ENCODE peak calls at places on chromosomes 11 and 22, in four cellular contexts. G is IMR-90, T is H1, K is GM12878. W is an unnamed sample.

GRCh38 chr11:28227460-28227859 is 119.3 kb downstream of the METTL15 start:
- DNase-seq in G (no peak), T (no peak), K (no peak), W (no peak)

GRCh38 chr22:41994506-41994905 is 4.1 kb upstream of the WBP2NL start:
- DNase-seq in G (no peak), T (no peak), K (no peak), W (no peak)

GRCh38 chr11:33970984-33971466 is 79.1 kb upstream of the LMO2 start:
- DNase-seq in G (peak), T (no peak), K (no peak), W (peak)

GRCh38 chr22:23537421-23537820 is 42.7 kb downstream of the IGLL1 start:
- DNase-seq in G (no peak), T (no peak), K (no peak), W (no peak)

GRCh38 chr22:27164781-27165503 is 507.6 kb downstream of the MIAT start:
- DNase-seq in G (no peak), T (no peak), K (no peak), W (no peak)

GRCh38 chr11:67405196-67405567 is 1.3 kb downstream of the TBC1D10C start:
- DNase-seq in G (no peak), T (no peak), K (no peak), W (no peak)

GRCh38 chr11:128261011-128261421 is 326.3 kb downstream of the ETS1 start:
- DNase-seq in G (no peak), T (no peak), K (no peak), W (no peak)

GRCh38 chr11:34342008-34342533 is 15.7 kb downstream of the ABTB2 start:
- DNase-seq in G (peak), T (no peak), K (no peak), W (no peak)

GRCh38 chr22:30486661-30487115 is 14.9 kb upstream of the SEC14L3 start:
- DNase-seq in G (no peak), T (no peak), K (no peak), W (no peak)

GRCh38 chr11:119113716-119114115 is 6.6 kb downstream of the C2CD2L start:
- DNase-seq in G (no peak), T (no peak), K (no peak), W (no peak)

GRCh38 chr11:70029831-70030811 is 48.0 kb upstream of the ANO1 start:
- DNase-seq in G (no peak), T (no peak), K (no peak), W (no peak)

GRCh38 chr11:126132319-126132718 is 69.7 kb upstream of the CDON start:
- DNase-seq in G (no peak), T (no peak), K (no peak), W (no peak)

GRCh38 chr11:65903715-65904114 is 3.5 kb upstream of the FOSL1 start:
- DNase-seq in G (no peak), T (no peak), K (no peak), W (no peak)

GRCh38 chr11:76835928-76836612 is 24.6 kb upstream of the ACER3 start:
- DNase-seq in G (peak), T (no peak), K (no peak), W (no peak)

GRCh38 chr11:119839504-119840133 is 110.6 kb upstream of the NECTIN1 start:
- DNase-seq in G (no peak), T (no peak), K (no peak), W (no peak)

GRCh38 chr11:114285599-114285998 is 10.6 kb upstream of the NNMT start:
- DNase-seq in G (peak), T (no peak), K (no peak), W (peak)

GRCh38 chr11:35267504-35267903 is 128.5 kb downstream of the CD44 start:
- DNase-seq in G (peak), T (no peak), K (no peak), W (no peak)

GRCh38 chr22:29765905-29766631 is 739 bp downstream of the ZMAT5 start:
- DNase-seq in G (no peak), T (no peak), K (no peak), W (peak)

DNA sequence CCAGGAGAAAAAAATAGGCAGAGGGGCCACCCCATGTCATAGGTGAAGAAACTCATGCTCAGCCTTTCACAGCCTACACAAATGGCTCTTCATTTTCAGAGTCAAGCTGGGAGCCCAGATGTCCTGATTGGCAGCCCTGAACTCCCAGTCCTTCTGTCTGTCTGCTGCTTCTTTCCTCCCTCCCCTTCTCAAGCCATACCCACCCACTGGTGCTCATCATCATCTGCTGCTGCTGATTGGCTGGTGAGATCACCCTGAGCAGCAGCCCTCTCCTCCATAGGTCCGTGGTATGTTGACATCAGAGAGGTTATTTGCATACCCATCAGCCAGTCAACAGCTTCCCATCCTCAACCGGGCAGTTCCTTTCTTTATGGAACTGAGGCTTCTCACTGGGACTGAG is 46.1 kb upstream of the PRDM11 start:
- DNase-seq in G (peak), T (no peak), K (no peak), W (no peak)
- TF ChIP-seq CHD1 in G (no peak), T (no peak), K (no peak), W (no peak)

GRCh38 chr11:129279326-129280026 is 87.4 kb upstream of the ARHGAP32 start:
- DNase-seq in G (peak), T (no peak), K (no peak), W (no peak)
- TF ChIP-seq CHD1 in G (no peak), T (no peak), K (no peak), W (no peak)

GRCh38 chr11:121670792-121671275 is 218.1 kb upstream of the SORL1-AS1 start:
- DNase-seq in G (no peak), T (no peak), K (no peak), W (no peak)
- TF ChIP-seq CHD1 in G (no peak), T (no peak), K (no peak), W (no peak)

DNA sequence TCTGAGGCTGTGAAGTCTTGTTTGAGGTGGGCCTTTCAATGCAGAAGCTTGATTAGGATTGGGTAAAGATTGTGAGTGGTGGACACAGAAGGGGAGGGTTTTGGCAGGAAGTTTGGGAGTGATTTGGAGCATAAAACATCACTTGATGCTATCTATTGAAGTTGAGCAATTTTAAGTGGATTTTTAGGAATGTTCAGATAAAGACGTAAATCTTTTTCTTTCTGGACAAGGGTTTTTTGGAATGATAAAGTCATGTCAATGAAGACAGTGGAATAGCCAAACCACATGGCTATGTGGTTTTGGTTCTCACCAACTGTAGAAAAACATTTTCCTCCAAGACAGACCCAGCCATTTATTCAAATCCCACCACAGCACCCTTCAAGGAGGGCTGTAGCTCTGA is 111.2 kb upstream of the SNX19 start:
- DNase-seq in G (no peak), T (no peak), K (no peak), W (no peak)
- TF ChIP-seq CHD1 in G (no peak), T (no peak), K (no peak), W (no peak)

DNA sequence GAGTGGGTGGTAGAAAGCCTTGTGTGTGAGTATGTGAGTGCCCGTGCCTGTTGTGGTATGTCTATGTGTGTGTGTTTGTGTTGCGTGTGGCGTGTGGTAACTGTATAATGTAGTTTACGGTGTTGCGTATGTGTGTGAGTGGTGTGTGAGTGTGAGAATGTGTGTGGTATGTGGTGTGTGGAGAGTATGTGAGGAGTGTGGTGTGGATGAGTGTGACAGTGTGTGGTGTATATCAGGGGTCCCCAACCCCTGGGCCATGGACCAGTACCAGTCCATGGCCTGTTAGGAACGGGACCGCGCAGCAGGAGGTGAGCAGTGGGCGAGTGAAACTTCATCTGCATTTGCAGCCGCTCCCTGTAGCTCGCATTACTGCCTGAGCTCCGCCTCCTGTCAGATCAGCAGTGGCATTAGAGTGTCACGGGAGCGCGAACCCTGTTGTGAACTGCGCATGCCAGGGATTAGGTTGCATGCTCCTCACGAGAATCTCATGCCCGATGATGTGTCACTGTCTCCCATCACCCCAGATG is 5.7 kb downstream of the UPK3A start:
- DNase-seq in G (peak), T (no peak), K (no peak), W (no peak)
- TF ChIP-seq CHD1 in G (no peak), T (no peak), K (no peak), W (no peak)

GRCh38 chr11:2667940-2668339 is 31.9 kb downstream of the KCNQ1OT1 start:
- DNase-seq in G (no peak), T (no peak), K (no peak), W (no peak)

GRCh38 chr11:2664886-2665746 is 34.7 kb downstream of the KCNQ1OT1 start:
- DNase-seq in G (no peak), T (no peak), K (no peak), W (no peak)

GRCh38 chr11:2668876-2669275 is 30.9 kb downstream of the KCNQ1OT1 start:
- DNase-seq in G (no peak), T (no peak), K (no peak), W (no peak)

GRCh38 chr11:2665747-2666710 is 33.8 kb downstream of the KCNQ1OT1 start:
- DNase-seq in G (no peak), T (no peak), K (no peak), W (no peak)

DNA sequence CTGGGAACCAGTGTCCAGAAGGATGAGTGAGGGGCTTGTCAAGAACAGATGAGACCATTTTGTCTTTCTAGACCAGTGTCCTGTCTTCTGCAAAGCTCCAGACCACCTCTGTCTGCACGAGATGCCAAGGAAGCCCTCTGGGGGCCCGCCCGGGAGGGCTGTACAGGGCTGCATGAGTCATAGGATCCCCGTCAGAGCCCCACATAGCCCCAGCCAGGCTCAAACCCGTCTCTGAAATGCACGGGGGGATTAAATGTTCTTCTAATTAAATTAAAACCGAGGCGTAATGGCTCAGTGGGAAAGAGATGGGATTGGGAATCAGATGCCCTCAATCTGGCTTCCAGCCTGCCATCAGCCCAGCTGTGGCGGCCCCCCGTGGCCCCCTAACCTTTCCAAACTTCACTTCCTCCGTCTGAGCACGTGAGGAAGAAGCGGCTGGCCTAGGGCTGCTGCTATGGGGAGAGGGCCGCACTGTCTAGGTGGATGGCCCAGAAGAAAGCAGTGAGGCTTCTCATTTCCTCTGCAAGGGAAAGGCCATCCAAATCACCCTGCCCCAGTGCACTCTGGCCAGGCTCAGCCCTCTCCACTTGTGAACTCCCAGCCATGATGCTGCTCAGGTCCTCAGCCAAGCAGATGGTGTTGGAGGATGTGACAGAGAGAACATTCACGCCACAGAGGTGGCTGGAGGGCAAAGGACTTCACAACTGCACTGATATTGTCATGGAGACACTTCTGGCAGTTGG is 32.8 kb downstream of the KCNQ1OT1 start:
- DNase-seq in G (no peak), T (no peak), K (no peak), W (no peak)
- TF ChIP-seq CHD1 in G (no peak), T (no peak), K (no peak), W (no peak)

GRCh38 chr11:109785714-109786113 is 307.5 kb upstream of the ZC3H12C start:
- DNase-seq in G (peak), T (no peak), K (no peak), W (no peak)

GRCh38 chr11:109794501-109794900 is 298.7 kb upstream of the ZC3H12C start:
- DNase-seq in G (peak), T (no peak), K (no peak), W (no peak)

GRCh38 chr11:109791337-109791736 is 301.9 kb upstream of the ZC3H12C start:
- DNase-seq in G (no peak), T (no peak), K (no peak), W (no peak)

GRCh38 chr11:109788969-109789490 is 304.2 kb upstream of the ZC3H12C start:
- DNase-seq in G (no peak), T (no peak), K (no peak), W (no peak)

DNA sequence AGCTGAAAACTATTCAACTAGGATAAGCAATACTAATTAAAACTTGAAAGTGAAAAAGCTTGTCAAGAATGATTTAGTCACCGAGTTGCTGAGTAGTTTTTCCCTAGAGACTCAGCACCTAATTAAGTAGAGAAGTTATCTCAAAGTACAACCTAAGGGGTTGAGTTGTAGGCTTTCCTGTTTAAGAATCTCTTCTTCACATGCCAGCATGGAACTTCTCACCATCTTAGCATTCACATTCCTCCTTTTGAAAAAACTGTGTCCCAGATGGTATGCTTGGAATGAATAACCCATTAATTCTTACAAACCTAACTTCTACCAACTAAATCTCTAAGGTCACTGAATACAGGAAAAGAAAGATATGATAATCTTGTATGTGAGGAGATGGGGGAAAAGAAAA is 303.3 kb upstream of the ZC3H12C start:
- DNase-seq in G (peak), T (no peak), K (no peak), W (no peak)
- TF ChIP-seq CHD1 in G (no peak), T (no peak), K (no peak), W (no peak)

W was measured in K562.